ENCODE peak calls at places on chromosomes 5 and 9, in nine cellular contexts. I is RCC 7860, P is NCI-H1436, K is smooth muscle cell of the brain vasculature, F is RWPE1, D is chondrocyte, A is hypothalamus, O is PC-3, Y is NCI-H774. J is an unnamed sample.

GRCh38 chr5:15789661-15790060 is 289.7 kb downstream of the FBXL7 start:
- DNase-seq in A (no peak), I (no peak), K (no peak), O (no peak), P (no peak), F (no peak), Y (no peak), D (no peak), J (no peak)

GRCh38 chr9:132240860-132241482 is 79.1 kb downstream of the NTNG2 start:
- DNase-seq in I (peak), P (peak), K (no peak), Y (peak), D (no peak), O (peak), A (peak), F (peak), J (peak)

GRCh38 chr5:78360674-78361225 is 333 bp downstream of the SCAMP1 start:
- DNase-seq in P (no peak), F (peak), O (no peak), A (peak), I (no peak), D (no peak), Y (peak), K (no peak), J (no peak)

GRCh38 chr9:131397100-131397790 is 3.4 kb downstream of the PRRC2B start:
- DNase-seq in K (no peak), F (peak), O (peak), D (peak), P (no peak), Y (no peak), A (no peak), I (peak), J (no peak)

GRCh38 chr5:17882760-17883488 is 248.7 kb downstream of the TAF11L14 start:
- DNase-seq in I (no peak), O (peak), P (no peak), A (no peak), D (no peak), K (no peak), F (peak), Y (no peak), J (no peak)

GRCh38 chr9:85178486-85178885 is 509.0 kb downstream of the NTRK2 start:
- DNase-seq in Y (peak), P (peak), D (no peak), O (no peak), K (no peak), A (peak), I (no peak), F (peak), J (no peak)

GRCh38 chr5:37816883-37817282 is 23.0 kb downstream of the GDNF start:
- DNase-seq in F (no peak), Y (no peak), D (no peak), I (no peak), K (no peak), O (no peak), A (peak), P (no peak), J (no peak)

GRCh38 chr9:99000480-99001395 is 57.0 kb downstream of the COL15A1 start:
- DNase-seq in K (no peak), F (peak), I (peak), O (peak), D (no peak), P (peak), A (peak), Y (peak), J (peak)

GRCh38 chr5:10602031-10602806 is 38.3 kb downstream of the ANKRD33B start:
- DNase-seq in P (no peak), A (no peak), I (no peak), D (no peak), Y (no peak), F (no peak), K (no peak), O (no peak), J (no peak)

GRCh38 chr5:14488697-14489096 is 92.9 kb upstream of the OTULINL start:
- DNase-seq in I (no peak), D (no peak), F (no peak), Y (no peak), P (no peak), O (no peak), K (no peak), A (no peak), J (no peak)

GRCh38 chr9:703392-703791 is 138.1 kb upstream of the DMRT1 start:
- DNase-seq in F (no peak), I (no peak), K (no peak), D (no peak), Y (no peak), P (no peak), O (no peak), A (no peak), J (no peak)

GRCh38 chr5:173090626-173091025 is 34.5 kb downstream of the CREBRF start:
- DNase-seq in K (no peak), A (no peak), F (no peak), P (no peak), Y (no peak), O (no peak), D (no peak), I (no peak), J (no peak)

GRCh38 chr5:165139730-165140129 is 1634.3 kb downstream of the MAT2B start:
- DNase-seq in Y (no peak), P (no peak), I (no peak), K (no peak), F (no peak), A (no peak), D (no peak), O (no peak), J (peak)

GRCh38 chr9:100355561-100355960 is 2.8 kb upstream of the TEX10 start:
- DNase-seq in O (no peak), K (no peak), Y (peak), A (no peak), D (no peak), P (no peak), F (no peak), I (no peak), J (no peak)

GRCh38 chr5:131169810-131170539 is 769 bp upstream of the LYRM7 start:
- DNase-seq in I (no peak), A (no peak), P (no peak), K (no peak), O (no peak), F (no peak), Y (no peak), D (no peak), J (no peak)

GRCh38 chr9:83130541-83130940 is 67.6 kb upstream of the RASEF start:
- DNase-seq in A (no peak), O (peak), D (no peak), Y (no peak), K (no peak), P (no peak), F (peak), I (no peak), J (no peak)

GRCh38 chr5:154191467-154192261 is 1.1 kb downstream of the GALNT10 start:
- DNase-seq in F (no peak), P (no peak), K (no peak), A (no peak), D (no peak), I (no peak), Y (no peak), O (no peak), J (no peak)

GRCh38 chr5:65184780-65185179 is 296.9 kb downstream of the ADAMTS6 start:
- DNase-seq in K (no peak), A (no peak), O (no peak), D (no peak), P (no peak), Y (no peak), I (no peak), F (no peak), J (no peak)

GRCh38 chr5:7927466-7928375 is 58.8 kb downstream of the MTRR start:
- DNase-seq in F (peak), Y (peak), O (peak), A (peak), P (peak), K (no peak), D (no peak), I (peak), J (peak)

GRCh38 chr5:148645527-148645926 is 8.8 kb downstream of the HTR4 start:
- DNase-seq in D (no peak), I (no peak), Y (no peak), A (no peak), P (no peak), K (no peak), O (no peak), F (no peak), J (no peak)

GRCh38 chr5:56840597-56840996 is 25.2 kb downstream of the MAP3K1 start:
- DNase-seq in O (no peak), K (no peak), P (no peak), F (no peak), A (no peak), D (no peak), I (no peak), Y (no peak), J (no peak)

GRCh38 chr5:39197556-39197955 is 21.8 kb downstream of the FYB1 start:
- DNase-seq in K (no peak), P (no peak), F (no peak), Y (no peak), A (no peak), I (no peak), O (no peak), D (no peak), J (no peak)

GRCh38 chr5:123120197-123120596 is 31.2 kb downstream of the PRDM6 start:
- DNase-seq in K (no peak), O (no peak), Y (no peak), A (no peak), F (peak), D (no peak), P (no peak), I (no peak), J (no peak)

GRCh38 chr5:50922942-50923767 is 256.7 kb downstream of the PARP8 start:
- DNase-seq in Y (no peak), F (no peak), O (no peak), I (no peak), K (no peak), P (no peak), D (no peak), A (no peak), J (no peak)